ENCODE peak calls at places on chromosomes 3 and 15, in six cellular contexts. U is NCI-H2171; W is central memory CD8-positive, alpha-beta T cell; P is type B pancreatic cell; S is A172; V is AG08395. A is an unnamed sample.

GRCh38 chr3:12574131-12574530 is 17.2 kb downstream of the MKRN2 start:
- DNase-seq in W (no peak), V (no peak), U (no peak), S (no peak), P (no peak), A (no peak)

GRCh38 chr3:114290911-114291901 is 2.6 kb upstream of the TIGIT start:
- DNase-seq in V (peak), U (peak), W (peak), S (peak), P (no peak), A (no peak)

GRCh38 chr3:179652467-179653105 is at the start of gene USP13:
- DNase-seq in V (peak), U (peak), P (peak), W (peak), S (peak), A (peak)

GRCh38 chr3:51280171-51280570 is 104.9 kb upstream of the MANF start:
- DNase-seq in W (no peak), P (no peak), U (no peak), V (no peak), S (no peak), A (no peak)

GRCh38 chr15:81337713-81338157 is 13.8 kb upstream of the STARD5 start:
- DNase-seq in W (no peak), S (no peak), V (peak), U (no peak), P (no peak), A (peak)

GRCh38 chr15:70875001-70875782 is 17.0 kb downstream of the THAP10 start:
- DNase-seq in U (no peak), P (no peak), W (no peak), V (peak), S (no peak), A (no peak)

GRCh38 chr3:179898024-179898423 is 138.7 kb downstream of the PEX5L start:
- DNase-seq in S (peak), V (no peak), U (peak), W (no peak), P (no peak), A (no peak)

GRCh38 chr15:73965094-73965729 is 26.9 kb downstream of the STOML1 start:
- DNase-seq in P (no peak), U (no peak), W (no peak), S (no peak), V (no peak), A (peak)

GRCh38 chr3:73473578-73474448 is 150.9 kb downstream of the PDZRN3 start:
- DNase-seq in S (no peak), U (no peak), P (no peak), V (no peak), W (no peak), A (no peak)

GRCh38 chr3:114741066-114741465 is 406.0 kb downstream of the ZBTB20 start:
- DNase-seq in S (no peak), V (peak), P (no peak), U (no peak), W (no peak), A (no peak)

GRCh38 chr15:99467861-99468460 is 97.8 kb upstream of the MEF2A start:
- DNase-seq in V (no peak), P (no peak), S (no peak), W (no peak), U (no peak), A (no peak)

GRCh38 chr15:99228120-99228770 is 21.1 kb downstream of the TTC23 start:
- DNase-seq in W (no peak), S (no peak), U (no peak), V (no peak), P (no peak), A (no peak)

GRCh38 chr3:46228259-46229222 is 13.7 kb upstream of the CCR3 start:
- DNase-seq in W (no peak), S (peak), U (no peak), V (peak), P (no peak), A (no peak)

GRCh38 chr15:84791763-84792162 is 25.4 kb upstream of the ALPK3 start:
- DNase-seq in S (no peak), U (no peak), V (no peak), P (no peak), W (no peak), A (no peak)

GRCh38 chr15:44081223-44082013 is 113.7 kb downstream of the FRMD5 start:
- DNase-seq in S (peak), W (no peak), P (no peak), V (no peak), U (no peak), A (no peak)

GRCh38 chr15:93196136-93196670 is 107.2 kb upstream of the RGMA start:
- DNase-seq in U (no peak), W (no peak), V (no peak), P (peak), S (no peak), A (no peak)

GRCh38 chr3:47007001-47007400 is 27.5 kb downstream of the NBEAL2 start:
- DNase-seq in V (no peak), P (no peak), S (no peak), U (no peak), W (no peak), A (no peak)

GRCh38 chr15:38414351-38414750 is 39.6 kb upstream of the FAM98B start:
- DNase-seq in W (no peak), U (no peak), P (no peak), S (peak), V (peak), A (no peak)

GRCh38 chr3:153439780-153440179 is 277.8 kb downstream of the RAP2B start:
- DNase-seq in S (no peak), V (no peak), U (no peak), P (no peak), W (no peak), A (no peak)

GRCh38 chr3:126015075-126015474 is 46.1 kb downstream of the ROPN1B start:
- DNase-seq in P (no peak), V (no peak), W (no peak), U (no peak), S (no peak), A (no peak)

GRCh38 chr3:170751083-170751893 is 118.7 kb downstream of the RPL22L1 start:
- DNase-seq in P (no peak), S (peak), U (peak), W (no peak), V (peak), A (peak)

GRCh38 chr3:51024765-51025681 is 350.3 kb downstream of the DOCK3 start:
- DNase-seq in P (no peak), W (peak), S (peak), V (no peak), U (peak), A (no peak)

GRCh38 chr15:58260186-58260910 is 122.2 kb downstream of the AQP9 start:
- DNase-seq in S (peak), U (no peak), P (no peak), V (no peak), W (no peak), A (no peak)

GRCh38 chr3:164806188-164806587 is 272.1 kb downstream of the SI start:
- DNase-seq in P (no peak), W (no peak), U (no peak), V (no peak), S (no peak), A (no peak)

GRCh38 chr15:20361091-20361490 is 180.5 kb downstream of the GOLGA6L6 start:
- DNase-seq in U (no peak), S (no peak), P (no peak), W (no peak), V (no peak), A (no peak)

GRCh38 chr15:85116925-85117646 is 135.4 kb downstream of the PDE8A start:
- DNase-seq in V (no peak), U (no peak), P (no peak), W (no peak), S (no peak), A (no peak)

GRCh38 chr3:106811376-106811775 is 565.9 kb upstream of the CCDC54 start:
- DNase-seq in U (no peak), W (no peak), V (peak), P (no peak), S (peak), A (no peak)

GRCh38 chr3:114706591-114707224 is 412.9 kb downstream of the TIGIT start:
- DNase-seq in S (peak), V (peak), W (no peak), P (no peak), U (no peak), A (no peak)